ENCODE peak calls at places on chromosome 16, in four cellular contexts. One of them, this sample, is unnamed.

GRCh38 chr16:4468972-4469371 is 5.5 kb downstream of the NMRAL1 start:
- DNase-seq in A549: no peak
- DNase-seq in lower leg skin: no peak
- DNase-seq in fibroblast of pulmonary artery: no peak
- DNase-seq in this sample: no peak

GRCh38 chr16:75742424-75743047 is 16.2 kb upstream of the CPHXL start:
- DNase-seq in A549: peak; percentile 31
- DNase-seq in lower leg skin: no peak
- DNase-seq in fibroblast of pulmonary artery: no peak
- DNase-seq in this sample: no peak

GRCh38 chr16:80527297-80527696 is 13.5 kb upstream of the DYNLRB2 start:
- DNase-seq in A549: peak; percentile 37
- DNase-seq in lower leg skin: no peak
- DNase-seq in fibroblast of pulmonary artery: peak; percentile 39
- DNase-seq in this sample: peak; percentile 58

GRCh38 chr16:89720520-89720858 is 209 bp downstream of the VPS9D1 start:
- DNase-seq in A549: no peak
- DNase-seq in lower leg skin: no peak
- DNase-seq in fibroblast of pulmonary artery: no peak
- DNase-seq in this sample: no peak

GRCh38 chr16:67170168-67170947 is at the start of gene NOL3:
- DNase-seq in A549: peak; percentile 94
- DNase-seq in lower leg skin: peak; percentile 74
- DNase-seq in fibroblast of pulmonary artery: peak; percentile 86
- DNase-seq in this sample: peak; percentile 74

GRCh38 chr16:19377864-19378263 is 39.8 kb upstream of the TMC5 start:
- DNase-seq in A549: no peak
- DNase-seq in lower leg skin: no peak
- DNase-seq in fibroblast of pulmonary artery: peak; percentile 4
- DNase-seq in this sample: no peak

GRCh38 chr16:57039148-57039812 is 49.9 kb downstream of the NLRC5 start:
- DNase-seq in A549: no peak
- DNase-seq in lower leg skin: no peak
- DNase-seq in fibroblast of pulmonary artery: peak; percentile 84
- DNase-seq in this sample: no peak

GRCh38 chr16:35386619-35387018 is 1927.2 kb downstream of the TP53TG3F start:
- DNase-seq in A549: no peak
- DNase-seq in lower leg skin: no peak
- DNase-seq in fibroblast of pulmonary artery: no peak
- DNase-seq in this sample: no peak

GRCh38 chr16:9713907-9714306 is 468.3 kb downstream of the GRIN2A start:
- DNase-seq in A549: no peak
- DNase-seq in lower leg skin: no peak
- DNase-seq in fibroblast of pulmonary artery: no peak
- DNase-seq in this sample: no peak

GRCh38 chr16:12661656-12662172 is 142.0 kb downstream of the CPPED1 start:
- DNase-seq in A549: peak; percentile 23
- DNase-seq in lower leg skin: no peak
- DNase-seq in fibroblast of pulmonary artery: peak; percentile 53
- DNase-seq in this sample: no peak

GRCh38 chr16:4317471-4318170 is 1.8 kb downstream of the GLIS2 start:
- DNase-seq in A549: peak; percentile 82
- DNase-seq in lower leg skin: no peak
- DNase-seq in fibroblast of pulmonary artery: no peak
- DNase-seq in this sample: no peak

GRCh38 chr16:29804455-29805231 is 1.7 kb upstream of the MAZ start:
- DNase-seq in A549: no peak
- DNase-seq in lower leg skin: no peak
- DNase-seq in fibroblast of pulmonary artery: no peak
- DNase-seq in this sample: no peak

GRCh38 chr16:49622084-49622390 is 233.9 kb downstream of the ZNF423 start:
- DNase-seq in A549: no peak
- DNase-seq in lower leg skin: no peak
- DNase-seq in fibroblast of pulmonary artery: no peak
- DNase-seq in this sample: no peak

GRCh38 chr16:27174798-27175197 is 28.5 kb upstream of the KDM8 start:
- DNase-seq in A549: peak; percentile 78
- DNase-seq in lower leg skin: no peak
- DNase-seq in fibroblast of pulmonary artery: peak; percentile 17
- DNase-seq in this sample: no peak

GRCh38 chr16:90020838-90021382 is 1.7 kb upstream of the DBNDD1 start:
- DNase-seq in A549: no peak
- DNase-seq in lower leg skin: no peak
- DNase-seq in fibroblast of pulmonary artery: peak; percentile 28
- DNase-seq in this sample: no peak

GRCh38 chr16:66977341-66978113 is 10.9 kb upstream of the CES4A start:
- DNase-seq in A549: peak; percentile 87
- DNase-seq in lower leg skin: peak; percentile 86
- DNase-seq in fibroblast of pulmonary artery: peak; percentile 85
- DNase-seq in this sample: peak; percentile 83

GRCh38 chr16:59991171-59991570 is 1257.1 kb upstream of the GOT2 start:
- DNase-seq in A549: no peak
- DNase-seq in lower leg skin: no peak
- DNase-seq in fibroblast of pulmonary artery: no peak
- DNase-seq in this sample: no peak

GRCh38 chr16:10964891-10965326 is 20.5 kb downstream of the CLEC16A start:
- DNase-seq in A549: no peak
- DNase-seq in lower leg skin: no peak
- DNase-seq in fibroblast of pulmonary artery: no peak
- DNase-seq in this sample: no peak

GRCh38 chr16:69838417-69838990 is 76.4 kb downstream of the WWP2 start:
- DNase-seq in A549: no peak
- DNase-seq in lower leg skin: no peak
- DNase-seq in fibroblast of pulmonary artery: no peak
- DNase-seq in this sample: no peak

GRCh38 chr16:49620868-49621239 is 235.1 kb downstream of the ZNF423 start:
- DNase-seq in A549: no peak
- DNase-seq in lower leg skin: no peak
- DNase-seq in fibroblast of pulmonary artery: no peak
- DNase-seq in this sample: no peak

GRCh38 chr16:31382485-31383161 is 10.5 kb upstream of the ITGAD start:
- DNase-seq in A549: peak; percentile 60
- DNase-seq in lower leg skin: peak; percentile 51
- DNase-seq in fibroblast of pulmonary artery: peak; percentile 66
- DNase-seq in this sample: peak; percentile 75

GRCh38 chr16:89246903-89247733 is 29.6 kb downstream of the ZNF778 start:
- DNase-seq in A549: peak; percentile 91
- DNase-seq in lower leg skin: peak; percentile 82
- DNase-seq in fibroblast of pulmonary artery: peak; percentile 88
- DNase-seq in this sample: peak; percentile 93

GRCh38 chr16:7615565-7615964 is 282.9 kb downstream of the RBFOX1 start:
- DNase-seq in A549: no peak
- DNase-seq in lower leg skin: no peak
- DNase-seq in fibroblast of pulmonary artery: no peak
- DNase-seq in this sample: no peak
- TF ChIP-seq CTCF in A549: no peak
- TF ChIP-seq CTCF in lower leg skin: no peak
- TF ChIP-seq CTCF in fibroblast of pulmonary artery: no peak
- TF ChIP-seq CTCF in this sample: no peak

DNA sequence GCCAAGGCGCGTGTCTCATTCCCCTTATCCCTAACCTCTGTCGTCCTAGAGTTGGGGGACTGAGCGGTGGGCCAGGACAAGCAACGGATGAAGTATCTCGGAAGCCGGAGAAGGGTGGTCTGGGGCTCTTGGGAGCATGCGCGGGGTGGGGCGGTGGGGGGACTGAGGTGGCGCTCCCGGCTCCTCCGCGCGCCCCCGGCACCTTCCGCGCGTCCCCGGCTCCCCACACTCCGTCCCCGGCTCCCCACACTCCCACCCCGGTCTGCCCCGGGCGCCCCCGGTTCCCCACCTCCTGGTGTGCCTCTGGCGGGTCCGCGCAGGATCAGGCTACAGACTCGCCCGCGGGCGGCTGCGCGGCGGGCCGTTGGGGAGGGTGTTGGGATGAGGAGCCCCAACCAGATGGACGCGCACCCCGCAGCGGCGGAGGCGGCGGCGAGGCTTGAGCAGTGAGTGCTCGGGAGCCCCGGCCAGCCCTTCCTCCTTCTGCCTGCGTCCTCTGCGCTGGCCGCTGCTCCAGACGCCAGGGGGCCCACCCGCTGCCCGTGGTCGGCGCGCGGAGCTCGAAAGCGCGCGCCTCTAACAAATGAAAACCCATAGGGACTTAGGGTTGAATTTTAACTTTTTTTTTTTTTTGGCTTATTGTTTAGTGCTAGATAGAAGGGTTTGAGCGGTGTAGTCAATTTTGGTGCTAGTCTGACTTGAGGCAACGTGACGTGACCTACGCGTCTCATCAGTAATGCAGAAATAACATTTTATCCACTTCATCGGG is 5.6 kb upstream of the CRYM start:
- DNase-seq in A549: peak; percentile 65
- DNase-seq in lower leg skin: no peak
- DNase-seq in fibroblast of pulmonary artery: peak; percentile 29
- DNase-seq in this sample: no peak
- TF ChIP-seq CTCF in A549: peak; percentile 47
- TF ChIP-seq CTCF in lower leg skin: no peak
- TF ChIP-seq CTCF in fibroblast of pulmonary artery: peak; percentile 29
- TF ChIP-seq CTCF in this sample: peak; percentile 46

GRCh38 chr16:71669926-71670536 is 44.0 kb downstream of the MARVELD3 start:
- DNase-seq in A549: peak; percentile 18
- DNase-seq in lower leg skin: no peak
- DNase-seq in fibroblast of pulmonary artery: no peak
- DNase-seq in this sample: no peak

GRCh38 chr16:71670537-71670936 is 44.6 kb downstream of the MARVELD3 start:
- DNase-seq in A549: no peak
- DNase-seq in lower leg skin: no peak
- DNase-seq in fibroblast of pulmonary artery: no peak
- DNase-seq in this sample: no peak

GRCh38 chr16:71666928-71667707 is 41.1 kb downstream of the MARVELD3 start:
- DNase-seq in A549: peak; percentile 42
- DNase-seq in lower leg skin: no peak
- DNase-seq in fibroblast of pulmonary artery: no peak
- DNase-seq in this sample: no peak

GRCh38 chr16:71671165-71671564 is 45.2 kb downstream of the MARVELD3 start:
- DNase-seq in A549: no peak
- DNase-seq in lower leg skin: no peak
- DNase-seq in fibroblast of pulmonary artery: no peak
- DNase-seq in this sample: no peak

GRCh38 chr16:71666264-71666663 is 40.3 kb downstream of the MARVELD3 start:
- DNase-seq in A549: no peak
- DNase-seq in lower leg skin: no peak
- DNase-seq in fibroblast of pulmonary artery: no peak
- DNase-seq in this sample: no peak
- TF ChIP-seq CTCF in A549: no peak
- TF ChIP-seq CTCF in lower leg skin: no peak
- TF ChIP-seq CTCF in fibroblast of pulmonary artery: no peak
- TF ChIP-seq CTCF in this sample: no peak

GRCh38 chr16:48110982-48111381 is 44.8 kb downstream of the ABCC12 start:
- DNase-seq in A549: no peak
- DNase-seq in lower leg skin: no peak
- DNase-seq in fibroblast of pulmonary artery: no peak
- DNase-seq in this sample: no peak

GRCh38 chr16:48114410-48114809 is 41.4 kb downstream of the ABCC12 start:
- DNase-seq in A549: no peak
- DNase-seq in lower leg skin: no peak
- DNase-seq in fibroblast of pulmonary artery: no peak
- DNase-seq in this sample: no peak

GRCh38 chr16:48115299-48115698 is 40.5 kb downstream of the ABCC12 start:
- DNase-seq in A549: no peak
- DNase-seq in lower leg skin: no peak
- DNase-seq in fibroblast of pulmonary artery: no peak
- DNase-seq in this sample: no peak

GRCh38 chr16:48112603-48113400 is 43.0 kb downstream of the ABCC12 start:
- DNase-seq in A549: no peak
- DNase-seq in lower leg skin: no peak
- DNase-seq in fibroblast of pulmonary artery: no peak
- DNase-seq in this sample: no peak

DNA sequence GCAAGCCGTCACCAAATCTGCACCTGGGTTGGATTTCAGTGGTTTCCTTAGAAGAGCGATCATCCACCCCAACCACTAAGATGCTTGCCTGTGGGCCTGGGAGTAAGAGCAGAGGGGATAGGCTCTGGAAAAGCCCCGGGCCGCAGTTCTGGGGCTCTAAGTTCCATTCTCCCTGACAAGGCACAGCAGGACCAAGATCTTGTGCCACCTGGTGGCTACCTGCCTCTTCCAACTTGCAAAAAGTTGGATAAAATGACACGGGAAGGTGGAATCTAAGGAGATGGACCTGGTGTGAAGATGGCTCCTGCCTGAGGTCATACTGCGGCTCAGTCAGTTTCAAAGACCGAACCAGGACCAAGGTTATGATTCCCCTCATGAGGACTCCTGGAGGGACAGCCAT is 42.3 kb downstream of the ABCC12 start:
- DNase-seq in A549: peak; percentile 53
- DNase-seq in lower leg skin: no peak
- DNase-seq in fibroblast of pulmonary artery: no peak
- DNase-seq in this sample: no peak
- TF ChIP-seq CTCF in A549: peak; percentile 31
- TF ChIP-seq CTCF in lower leg skin: no peak
- TF ChIP-seq CTCF in fibroblast of pulmonary artery: no peak
- TF ChIP-seq CTCF in this sample: no peak

GRCh38 chr16:23371368-23371767 is 69.3 kb downstream of the SCNN1B start:
- DNase-seq in A549: no peak
- DNase-seq in lower leg skin: no peak
- DNase-seq in fibroblast of pulmonary artery: no peak
- DNase-seq in this sample: no peak
- TF ChIP-seq CTCF in A549: no peak
- TF ChIP-seq CTCF in lower leg skin: no peak
- TF ChIP-seq CTCF in fibroblast of pulmonary artery: no peak
- TF ChIP-seq CTCF in this sample: no peak

GRCh38 chr16:50988441-50988840 is 162.6 kb downstream of the SALL1 start:
- DNase-seq in A549: no peak
- DNase-seq in lower leg skin: no peak
- DNase-seq in fibroblast of pulmonary artery: no peak
- DNase-seq in this sample: no peak
- TF ChIP-seq CTCF in A549: no peak
- TF ChIP-seq CTCF in lower leg skin: no peak
- TF ChIP-seq CTCF in fibroblast of pulmonary artery: no peak
- TF ChIP-seq CTCF in this sample: no peak

GRCh38 chr16:81553814-81554675 is 109.4 kb downstream of the CMIP start:
- DNase-seq in A549: no peak
- DNase-seq in lower leg skin: no peak
- DNase-seq in fibroblast of pulmonary artery: no peak
- DNase-seq in this sample: no peak

GRCh38 chr16:81553080-81553813 is 108.6 kb downstream of the CMIP start:
- DNase-seq in A549: no peak
- DNase-seq in lower leg skin: no peak
- DNase-seq in fibroblast of pulmonary artery: no peak
- DNase-seq in this sample: no peak

GRCh38 chr16:81556715-81557284 is 112.2 kb downstream of the CMIP start:
- DNase-seq in A549: no peak
- DNase-seq in lower leg skin: no peak
- DNase-seq in fibroblast of pulmonary artery: no peak
- DNase-seq in this sample: no peak

GRCh38 chr16:81555660-81556059 is 111.1 kb downstream of the CMIP start:
- DNase-seq in A549: no peak
- DNase-seq in lower leg skin: no peak
- DNase-seq in fibroblast of pulmonary artery: no peak
- DNase-seq in this sample: no peak

DNA sequence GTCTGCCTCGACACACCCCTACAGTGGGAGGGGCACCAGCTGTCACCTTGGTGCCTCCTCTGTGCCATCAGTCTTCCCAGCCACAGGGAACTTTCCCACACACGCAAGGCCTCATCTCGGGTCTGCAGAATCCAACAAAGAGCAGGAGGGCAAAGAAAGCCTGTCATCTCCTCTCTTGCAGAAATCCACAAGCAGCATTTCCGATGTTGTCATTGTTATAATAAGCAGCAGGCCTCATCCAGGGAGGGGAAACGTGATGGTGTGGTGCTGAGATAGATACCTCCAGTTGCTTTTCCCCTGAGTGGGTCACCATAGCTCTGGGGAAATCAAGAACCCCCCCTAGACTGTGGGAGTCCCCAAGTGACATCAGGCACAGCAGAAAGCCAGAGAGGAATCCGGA is 110.4 kb downstream of the CMIP start:
- DNase-seq in A549: no peak
- DNase-seq in lower leg skin: no peak
- DNase-seq in fibroblast of pulmonary artery: no peak
- DNase-seq in this sample: no peak
- TF ChIP-seq CTCF in A549: no peak
- TF ChIP-seq CTCF in lower leg skin: no peak
- TF ChIP-seq CTCF in fibroblast of pulmonary artery: no peak
- TF ChIP-seq CTCF in this sample: no peak